ENCODE peak calls at places on chromosomes 4 and X, in seven cellular contexts. S, H, E, I, J, V and A are unnamed samples. For H3K36me3, the result is how much of the 10 kb centered on the place peaks cover.

GRCh38 chr4:99855677-99856076 is 38.5 kb downstream of the LAMTOR3 start:
- DNase-seq in S (no peak), H (no peak), E (no peak), I (no peak), J (no peak), V (no peak), A (no peak)

GRCh38 chr4:138790993-138791392 is 224.6 kb upstream of the NOCT start:
- DNase-seq in S (no peak), H (no peak), E (no peak), I (no peak), J (no peak), V (no peak), A (no peak)

GRCh38 chrX:37787353-37787869 is 7.6 kb downstream of the CYBB start:
- DNase-seq in S (no peak), H (no peak), E (no peak), I (no peak), J (no peak), V (no peak), A (no peak)

GRCh38 chr4:23324291-23324690 is 565.6 kb downstream of the PPARGC1A start:
- DNase-seq in S (no peak), H (no peak), E (no peak), I (no peak), J (no peak), V (no peak), A (no peak)

GRCh38 chrX:69109706-69110635 is 55.3 kb downstream of the PJA1 start:
- DNase-seq in S (no peak), H (no peak), E (peak), I (no peak), J (peak), V (peak), A (no peak)

GRCh38 chr4:41575665-41576064 is 37.7 kb downstream of the LIMCH1 start:
- DNase-seq in S (no peak), H (no peak), E (no peak), I (no peak), J (no peak), V (no peak), A (peak)

GRCh38 chrX:135740683-135741149 is 27.3 kb downstream of the CT45A3 start:
- DNase-seq in S (peak), H (no peak), E (no peak), I (no peak), J (no peak), V (no peak), A (peak)

GRCh38 chrX:74377282-74377681 is 44.0 kb upstream of the SLC16A2 start:
- DNase-seq in S (no peak), H (no peak), E (no peak), I (no peak), J (no peak), V (no peak), A (no peak)

GRCh38 chr4:18042754-18043153 is 21.2 kb upstream of the LCORL start:
- DNase-seq in S (no peak), H (no peak), E (no peak), I (no peak), J (no peak), V (no peak), A (no peak)

GRCh38 chrX:40098264-40099045 is 697 bp upstream of the BCOR start:
- DNase-seq in S (no peak), H (no peak), E (no peak), I (no peak), J (no peak), V (no peak), A (peak)

GRCh38 chr4:61200991-61201526 is 933 bp downstream of the ADGRL3 start:
- DNase-seq in S (peak), H (peak), E (no peak), I (peak), J (peak), V (no peak), A (peak)

GRCh38 chr4:154616287-154616686 is 3.8 kb upstream of the FGG start:
- DNase-seq in S (no peak), H (no peak), E (no peak), I (no peak), J (no peak), V (no peak), A (no peak)

GRCh38 chrX:21996872-21997271 is 35.3 kb upstream of the PHEX start:
- DNase-seq in S (no peak), H (no peak), E (no peak), I (no peak), J (peak), V (no peak), A (no peak)

GRCh38 chr4:55636622-55636999 is 513 bp upstream of the NMU start:
- DNase-seq in S (no peak), H (no peak), E (no peak), I (no peak), J (no peak), V (no peak), A (peak)

GRCh38 chr4:122012735-122013134 is 60.9 kb upstream of the TRPC3 start:
- DNase-seq in S (no peak), H (no peak), E (no peak), I (no peak), J (no peak), V (no peak), A (no peak)

GRCh38 chr4:7750972-7751371 is 188.7 kb downstream of the AFAP1 start:
- DNase-seq in S (no peak), H (no peak), E (no peak), I (no peak), J (no peak), V (no peak), A (no peak)

GRCh38 chr4:86174496-86174895 is 185.4 kb downstream of the MAPK10 start:
- DNase-seq in S (no peak), H (no peak), E (no peak), I (no peak), J (no peak), V (no peak), A (no peak)

GRCh38 chrX:97366246-97366645 is 482.5 kb downstream of the RPA4 start:
- DNase-seq in S (no peak), H (no peak), E (no peak), I (no peak), J (no peak), V (no peak), A (no peak)

GRCh38 chr4:140715121-140715520 is 41.1 kb downstream of the TBC1D9 start:
- DNase-seq in S (no peak), H (no peak), E (no peak), I (no peak), J (no peak), V (no peak), A (no peak)

GRCh38 chr4:145132521-145133098 is 34.5 kb downstream of the ABCE1 start:
- DNase-seq in S (no peak), H (no peak), E (no peak), I (no peak), J (no peak), V (no peak), A (no peak)

GRCh38 chrX:129553619-129554288 is 13.7 kb downstream of the OCRL start:
- DNase-seq in S (no peak), H (no peak), E (no peak), I (no peak), J (no peak), V (no peak), A (no peak)

GRCh38 chrX:100883654-100884053 is 9.5 kb upstream of the NOX1 start:
- DNase-seq in S (no peak), H (no peak), E (peak), I (no peak), J (no peak), V (no peak), A (no peak)

GRCh38 chr4:130025701-130026100 is 929.7 kb downstream of the C4orf33 start:
- DNase-seq in S (no peak), H (no peak), E (no peak), I (no peak), J (no peak), V (no peak), A (no peak)

GRCh38 chr4:184420402-184420801 is 53.9 kb downstream of the IRF2 start:
- DNase-seq in S (no peak), H (no peak), E (no peak), I (no peak), J (no peak), V (no peak), A (no peak)

GRCh38 chr4:123832173-123833026 is 435.8 kb downstream of the SPRY1 start:
- DNase-seq in S (peak), H (no peak), E (no peak), I (peak), J (peak), V (peak), A (no peak)

GRCh38 chr4:128981377-128981776 is 112.0 kb downstream of the SCLT1 start:
- DNase-seq in S (no peak), H (no peak), E (no peak), I (no peak), J (no peak), V (no peak), A (no peak)

GRCh38 chr4:6688879-6689505 is 4.7 kb upstream of the S100P start:
- DNase-seq in S (no peak), H (no peak), E (peak), I (no peak), J (peak), V (no peak), A (peak)

GRCh38 chr4:189081831-189082230 is 858.8 kb upstream of the FRG1 start:
- DNase-seq in S (no peak), H (no peak), E (no peak), I (no peak), J (no peak), V (no peak), A (no peak)

GRCh38 chrX:54921427-54922021 is 900 bp downstream of the TRO start:
- DNase-seq in S (peak), H (peak), E (peak), I (no peak), J (peak), V (peak), A (peak)

GRCh38 chr4:55079451-55080173 is 45.8 kb downstream of the KDR start:
- DNase-seq in S (no peak), H (no peak), E (no peak), I (no peak), J (no peak), V (no peak), A (no peak)

GRCh38 chr4:26288308-26288982 is 32.4 kb upstream of the RBPJ start:
- DNase-seq in S (no peak), H (no peak), E (no peak), I (no peak), J (no peak), V (no peak), A (no peak)

GRCh38 chrX:12814434-12814833 is 23.2 kb downstream of the PRPS2 start:
- DNase-seq in S (no peak), H (no peak), E (peak), I (no peak), J (peak), V (no peak), A (peak)

GRCh38 chr4:7209699-7210098 is 17.4 kb downstream of the SORCS2 start:
- DNase-seq in S (no peak), H (peak), E (no peak), I (no peak), J (no peak), V (no peak), A (no peak)

GRCh38 chr4:146638801-146639351 is at the start of gene POU4F2:
- DNase-seq in S (no peak), H (peak), E (no peak), I (peak), J (no peak), V (no peak), A (peak)

GRCh38 chrX:124194903-124195302 is 137.6 kb upstream of the TEX13D start:
- DNase-seq in S (no peak), H (no peak), E (no peak), I (no peak), J (no peak), V (no peak), A (no peak)

GRCh38 chr4:7004331-7004730 is 38.8 kb upstream of the TADA2B start:
- DNase-seq in S (no peak), H (no peak), E (no peak), I (no peak), J (no peak), V (no peak), A (peak)

GRCh38 chrX:65697915-65698796 is 30.7 kb downstream of the MSN start:
- DNase-seq in S (no peak), H (peak), E (no peak), I (no peak), J (no peak), V (no peak), A (no peak)

GRCh38 chr4:82852751-82853053 is 38.3 kb downstream of the SEC31A start:
- DNase-seq in S (no peak), H (no peak), E (no peak), I (no peak), J (no peak), V (no peak), A (no peak)

GRCh38 chr4:82850684-82851083 is 40.3 kb downstream of the SEC31A start:
- DNase-seq in S (no peak), H (no peak), E (no peak), I (no peak), J (no peak), V (no peak), A (no peak)

GRCh38 chr4:82851318-82851717 is 39.6 kb downstream of the SEC31A start:
- DNase-seq in S (no peak), H (no peak), E (no peak), I (no peak), J (no peak), V (no peak), A (no peak)

GRCh38 chr4:82851902-82852750 is 38.8 kb downstream of the SEC31A start:
- DNase-seq in S (no peak), H (no peak), E (no peak), I (no peak), J (no peak), V (no peak), A (peak)

DNA sequence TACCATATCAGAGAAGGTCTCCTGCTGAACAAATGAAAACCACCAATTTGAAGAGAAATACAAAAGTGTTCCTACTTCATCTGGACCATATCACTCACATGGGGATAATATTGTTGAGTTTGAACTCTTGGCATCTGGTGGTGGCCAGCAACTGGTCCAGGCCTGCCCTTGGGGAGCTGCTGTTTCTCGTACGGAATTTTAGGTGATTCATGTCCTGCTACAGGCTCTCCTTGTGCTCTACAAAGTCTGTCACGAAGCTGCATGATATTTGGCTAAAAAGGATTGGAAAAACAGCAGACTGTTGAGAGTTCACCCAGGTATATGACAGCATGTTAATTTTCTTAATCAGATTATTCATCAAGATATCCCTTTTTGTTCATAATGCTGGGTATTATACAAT is 42.2 kb downstream of the SEC31A start:
- DNase-seq in S (no peak), H (no peak), E (no peak), I (no peak), J (no peak), V (no peak), A (no peak)
- H3K36me3 ChIP-seq in S (under half), H (half or more), E (half or more), I (half or more), J (half or more), V (under half), A (under half)

DNA sequence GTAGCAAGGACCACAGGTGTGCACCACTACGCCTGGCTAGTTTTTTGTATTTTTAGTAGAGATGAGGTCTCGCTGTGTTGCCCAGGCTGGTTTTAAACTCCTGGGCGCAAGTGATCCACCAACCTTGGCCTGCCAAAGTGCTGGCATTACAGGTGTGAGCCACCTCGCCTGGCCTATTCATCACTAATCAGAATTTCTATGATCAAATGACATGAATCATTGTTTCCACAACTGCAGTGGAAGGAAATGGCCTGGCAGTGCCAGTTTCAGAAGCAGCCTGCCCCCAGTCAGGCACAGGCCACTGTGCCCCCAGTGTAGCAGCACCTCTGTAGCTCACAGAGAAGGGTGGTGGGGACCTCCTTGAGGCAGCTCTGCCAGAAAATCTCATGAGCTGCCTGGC is 66.0 kb upstream of the MSANTD1 start:
- DNase-seq in S (no peak), H (no peak), E (no peak), I (no peak), J (no peak), V (no peak), A (no peak)
- H3K36me3 ChIP-seq in S (under half), H (half or more), E (half or more), I (half or more), J (half or more), V (under half), A (under half)

GRCh38 chrX:19040373-19040772 is 56.5 kb upstream of the PHKA2 start:
- DNase-seq in S (no peak), H (no peak), E (no peak), I (no peak), J (no peak), V (no peak), A (no peak)
- H3K36me3 ChIP-seq in S (under half), H (under half), E (under half), I (under half), J (under half), V (under half), A (under half)

DNA sequence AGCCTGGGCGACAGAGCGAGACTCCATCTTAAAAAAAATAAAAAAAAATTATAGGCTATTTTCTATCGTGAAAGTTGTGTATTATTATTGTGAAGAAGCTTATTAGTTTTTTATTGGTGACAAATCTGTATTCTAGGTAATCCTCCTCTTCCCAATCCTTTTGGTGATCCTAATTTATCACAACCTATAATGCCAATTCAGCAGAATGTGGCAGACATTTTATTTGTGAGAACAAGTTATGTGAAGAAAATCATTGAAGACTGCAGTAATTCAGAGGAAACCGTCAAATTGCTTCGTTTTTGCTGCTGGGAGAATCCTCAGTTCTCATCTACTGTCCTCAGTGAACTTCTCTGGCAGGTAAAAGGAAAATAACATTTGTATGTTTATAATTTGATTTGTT is 109.4 kb upstream of the DDX3X start:
- DNase-seq in S (no peak), H (no peak), E (no peak), I (no peak), J (no peak), V (no peak), A (no peak)
- H3K36me3 ChIP-seq in S (under half), H (half or more), E (half or more), I (under half), J (under half), V (under half), A (under half)